ENCODE peak calls at places on chromosomes 12 and 14, in seven cellular contexts. Q is hippocampal formation; O is D341Med; Z is caudate nucleus; B is naive thymus-derived CD4-positive, alpha-beta T cell; R is breast epithelium; P is stimulated activated CD4-positive, alpha-beta T cell treated with anti-CD3 and anti-CD28 coated beads, Interleukin-1b, Interleukin-23, amount 100 ng/mL, for 48 hours. S is an unnamed sample.

GRCh38 chr12:132429122-132429931 is 60.6 kb upstream of the FBRSL1 start:
- DNase-seq in Q (no peak), O (peak), Z (no peak), B (no peak), R (no peak), P (no peak), S (no peak)

GRCh38 chr12:116620801-116621593 is 61.8 kb downstream of the MAP1LC3B2 start:
- DNase-seq in Q (no peak), O (no peak), Z (no peak), B (no peak), R (no peak), P (no peak), S (no peak)

GRCh38 chr14:77063581-77064289 is 34.3 kb upstream of the CIPC start:
- DNase-seq in Q (no peak), O (no peak), Z (no peak), B (no peak), R (no peak), P (no peak), S (peak)

GRCh38 chr12:122994781-122995502 is 14.5 kb downstream of the ARL6IP4 start:
- DNase-seq in Q (no peak), O (no peak), Z (no peak), B (no peak), R (no peak), P (no peak), S (no peak)

GRCh38 chr12:18320036-18320617 is 58.8 kb downstream of the PIK3C2G start:
- DNase-seq in Q (no peak), O (peak), Z (no peak), B (no peak), R (no peak), P (no peak), S (no peak)

GRCh38 chr12:61397668-61398067 is 862.5 kb upstream of the USP15 start:
- DNase-seq in Q (no peak), O (no peak), Z (no peak), B (no peak), R (no peak), P (no peak), S (no peak)

GRCh38 chr12:15268927-15269552 is 47.8 kb upstream of the RERG start:
- DNase-seq in Q (peak), O (peak), Z (no peak), B (peak), R (no peak), P (peak), S (no peak)

GRCh38 chr14:90132821-90133570 is 71.2 kb downstream of the KCNK13 start:
- DNase-seq in Q (no peak), O (no peak), Z (no peak), B (no peak), R (no peak), P (no peak), S (no peak)

GRCh38 chr12:65962921-65963883 is 138.9 kb downstream of the HMGA2 start:
- DNase-seq in Q (no peak), O (peak), Z (no peak), B (no peak), R (no peak), P (peak), S (no peak)

GRCh38 chr12:116959845-116960514 is 49.2 kb downstream of the FBXW8 start:
- DNase-seq in Q (no peak), O (no peak), Z (no peak), B (no peak), R (no peak), P (peak), S (no peak)

GRCh38 chr12:124392271-124392990 is 97.5 kb downstream of the RFLNA start:
- DNase-seq in Q (peak), O (no peak), Z (no peak), B (no peak), R (no peak), P (peak), S (peak)

GRCh38 chr14:89011327-89011726 is 186.9 kb downstream of the TTC8 start:
- DNase-seq in Q (no peak), O (no peak), Z (no peak), B (no peak), R (no peak), P (no peak), S (no peak)

GRCh38 chr14:23929822-23930294 is 23.7 kb upstream of the DHRS4 start:
- DNase-seq in Q (peak), O (peak), Z (no peak), B (peak), R (peak), P (peak), S (peak)

GRCh38 chr12:6730169-6730568 is 6.3 kb downstream of the COPS7A start:
- DNase-seq in Q (no peak), O (no peak), Z (no peak), B (no peak), R (no peak), P (no peak), S (no peak)

GRCh38 chr12:49476091-49476490 is 62.7 kb upstream of the KCNH3 start:
- DNase-seq in Q (no peak), O (no peak), Z (no peak), B (no peak), R (no peak), P (no peak), S (no peak)

GRCh38 chr12:52074006-52074405 is 4.2 kb downstream of the ATG101 start:
- DNase-seq in Q (no peak), O (no peak), Z (no peak), B (no peak), R (peak), P (no peak), S (no peak)

GRCh38 chr12:81337891-81338290 is 260.0 kb downstream of the ACSS3 start:
- DNase-seq in Q (no peak), O (no peak), Z (no peak), B (no peak), R (no peak), P (no peak), S (no peak)

GRCh38 chr12:120067901-120068300 is 48.7 kb downstream of the RAB35 start:
- DNase-seq in Q (no peak), O (no peak), Z (no peak), B (no peak), R (no peak), P (no peak), S (no peak)

GRCh38 chr14:68088463-68088862 is 268.9 kb downstream of the RAD51B start:
- DNase-seq in Q (no peak), O (no peak), Z (no peak), B (peak), R (no peak), P (no peak), S (no peak)

GRCh38 chr14:51396222-51396815 is 156.3 kb downstream of the TMX1 start:
- DNase-seq in Q (no peak), O (peak), Z (no peak), B (no peak), R (no peak), P (no peak), S (no peak)

GRCh38 chr12:14399871-14400270 is 34.4 kb downstream of the ATF7IP start:
- DNase-seq in Q (no peak), O (no peak), Z (no peak), B (no peak), R (no peak), P (no peak), S (no peak)

GRCh38 chr12:3753549-3754284 is 808 bp upstream of the CRACR2A start:
- DNase-seq in Q (no peak), O (no peak), Z (no peak), B (peak), R (no peak), P (no peak), S (no peak)

GRCh38 chr12:75852143-75852542 is 179.4 kb downstream of the PHLDA1 start:
- DNase-seq in Q (no peak), O (no peak), Z (no peak), B (no peak), R (no peak), P (no peak), S (no peak)

GRCh38 chr12:104434129-104434528 is 22.6 kb upstream of the CHST11 start:
- DNase-seq in Q (no peak), O (no peak), Z (no peak), B (no peak), R (no peak), P (no peak), S (no peak)

GRCh38 chr14:74538411-74539391 is 45.1 kb downstream of the ISCA2 start:
- DNase-seq in Q (no peak), O (no peak), Z (no peak), B (no peak), R (no peak), P (no peak), S (no peak)

GRCh38 chr14:96888593-96888992 is 91.4 kb downstream of the VRK1 start:
- DNase-seq in Q (no peak), O (no peak), Z (no peak), B (no peak), R (no peak), P (no peak), S (no peak)